ENCODE peak calls at places on chromosomes 16 and 17, in eight cellular contexts. L is transverse colon, I is A549, E is stomach, S is ovary, M is esophagus muscularis mucosa, R is sigmoid colon, J is GM12878. A is an unnamed sample.

GRCh38 chr16:13839577-13839976 is 80.4 kb upstream of the ERCC4 start:
- DNase-seq in E (no peak), S (no peak), L (no peak), J (no peak), I (no peak), R (no peak), M (no peak), A (no peak)

GRCh38 chr17:81942167-81942553 is 4.9 kb downstream of the MYADML2 start:
- DNase-seq in I (no peak), E (no peak), R (no peak), S (no peak), J (no peak), L (no peak), M (no peak), A (no peak)

GRCh38 chr17:31693433-31694210 is 165.4 kb downstream of the COPRS start:
- DNase-seq in I (no peak), L (no peak), M (no peak), S (no peak), R (no peak), E (no peak), J (no peak), A (no peak)

GRCh38 chr16:24156777-24157176 is 99.4 kb upstream of the CACNG3 start:
- DNase-seq in M (no peak), J (no peak), E (no peak), I (no peak), R (no peak), S (no peak), L (no peak), A (no peak)

GRCh38 chr17:4893272-4893671 is 6.1 kb upstream of the C17orf107 start:
- DNase-seq in E (no peak), R (no peak), M (no peak), S (no peak), I (no peak), J (no peak), L (no peak), A (no peak)

GRCh38 chr16:49608095-49608494 is 234.5 kb downstream of the C16orf78 start:
- DNase-seq in E (no peak), J (no peak), S (no peak), R (no peak), M (no peak), L (no peak), I (no peak), A (no peak)

GRCh38 chr16:4091638-4092037 is 24.6 kb downstream of the ADCY9 start:
- DNase-seq in R (no peak), I (no peak), E (no peak), S (no peak), J (no peak), L (peak), M (no peak), A (no peak)

GRCh38 chr17:65163990-65164495 is 26.9 kb downstream of the RGS9 start:
- DNase-seq in I (peak), J (no peak), E (peak), R (no peak), L (peak), M (no peak), S (no peak), A (no peak)

GRCh38 chr17:57633236-57633635 is 111.9 kb downstream of the CCDC182 start:
- DNase-seq in R (no peak), E (no peak), I (no peak), M (no peak), S (no peak), J (no peak), L (no peak), A (no peak)

GRCh38 chr17:17403899-17404576 is 72.8 kb upstream of the MED9 start:
- DNase-seq in J (no peak), I (no peak), R (no peak), M (no peak), E (no peak), S (no peak), L (peak), A (no peak)

GRCh38 chr17:10699861-10700260 is 2.5 kb downstream of the ADPRM start:
- DNase-seq in E (no peak), I (no peak), M (no peak), S (no peak), J (no peak), R (no peak), L (no peak), A (no peak)

GRCh38 chr16:22161999-22162657 is at the start of gene SDR42E2:
- DNase-seq in S (no peak), J (no peak), M (no peak), E (peak), R (no peak), I (no peak), L (peak), A (no peak)
- TF ChIP-seq EP300 in S (no peak), J (no peak), M (no peak), E (no peak), R (no peak), I (no peak), L (no peak), A (no peak)

GRCh38 chr16:53435066-53435688 is 906 bp downstream of the RBL2 start:
- DNase-seq in I (peak), E (peak), L (peak), R (peak), S (peak), J (peak), M (peak), A (peak)
- TF ChIP-seq POLR2A in I (peak), E (no peak), L (peak), R (no peak), S (peak), J (peak), M (no peak), A (peak)

GRCh38 chr16:67445126-67445426 is 14.2 kb downstream of the HSD11B2 start:
- DNase-seq in J (no peak), I (no peak), E (no peak), L (no peak), R (no peak), S (no peak), M (no peak), A (no peak)
- H3K27ac ChIP-seq in J (no peak), I (no peak), E (no peak), L (peak), R (peak), S (no peak), M (no peak), A (no peak)

GRCh38 chr17:76681222-76682137 is 29.3 kb downstream of the MXRA7 start:
- DNase-seq in J (no peak), M (no peak), L (peak), R (peak), S (peak), E (peak), I (peak), A (peak)
- TF ChIP-seq EP300 in J (no peak), M (no peak), L (no peak), R (no peak), S (no peak), E (no peak), I (no peak), A (no peak)

GRCh38 chr17:38667099-38667786 is 7.5 kb downstream of the EPOP start:
- DNase-seq in J (no peak), L (peak), R (peak), I (peak), M (no peak), S (peak), E (peak), A (no peak)
- TF ChIP-seq POLR2A in J (no peak), L (no peak), R (no peak), I (no peak), M (no peak), S (no peak), E (no peak), A (no peak)

DNA sequence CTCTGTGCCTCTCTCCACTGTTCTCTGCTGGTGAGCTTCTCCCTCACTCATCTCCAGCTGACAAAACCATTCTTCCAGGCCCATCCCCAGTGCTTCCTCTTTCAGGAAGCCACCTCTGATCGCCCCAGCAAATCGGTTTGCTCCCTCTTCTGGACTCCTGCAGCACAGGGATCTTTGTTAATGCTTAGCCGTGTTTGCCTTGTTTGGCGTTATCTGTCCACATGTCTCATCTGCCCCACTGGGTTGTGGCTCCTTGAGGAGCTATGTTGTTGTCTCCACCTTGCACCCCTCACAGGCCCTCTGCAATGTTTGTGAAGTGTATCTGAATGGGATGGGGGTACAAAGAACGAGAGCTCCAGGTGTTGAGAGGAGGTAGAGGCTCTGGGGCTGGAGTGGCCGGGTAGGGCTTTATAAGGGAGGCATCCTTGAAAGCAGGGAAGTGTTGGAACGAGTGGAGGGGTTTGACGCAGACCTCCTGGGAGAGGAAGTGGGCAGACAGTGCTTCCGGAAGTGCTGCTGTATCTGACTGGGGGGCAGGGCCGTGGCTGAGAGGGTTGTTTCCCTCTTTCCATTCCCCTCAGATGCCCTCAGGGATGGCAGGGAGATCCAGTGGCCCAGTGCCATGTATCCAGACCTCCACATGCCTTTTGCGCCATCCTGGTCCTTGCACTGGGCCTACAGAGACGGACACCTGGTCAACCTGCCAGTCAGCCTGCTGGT is 27.8 kb downstream of the CASKIN2 start:
- DNase-seq in R (peak), I (no peak), L (peak), J (no peak), S (no peak), M (no peak), E (no peak), A (no peak)
- H3K27ac ChIP-seq in R (no peak), I (no peak), L (peak), J (peak), S (no peak), M (peak), E (peak), A (peak)

GRCh38 chr17:42459983-42460300 is 1.3 kb downstream of the ATP6V0A1 start:
- DNase-seq in S (no peak), L (no peak), M (no peak), J (no peak), R (no peak), I (peak), E (no peak), A (no peak)
- TF ChIP-seq EP300 in S (no peak), L (no peak), M (no peak), J (no peak), R (no peak), I (no peak), E (no peak), A (no peak)

A was measured in tibial nerve.